ENCODE peak calls at places on chromosomes 6 and 20, in ten cellular contexts. R, S, B, Z, Y, F, E, X, K and P are unnamed samples.

GRCh38 chr20:52454660-52455059 is 263.1 kb upstream of the ZFP64 start:
- DNase-seq in Y (no peak), K (no peak), Z (no peak), E (no peak), X (no peak), F (no peak), S (peak; percentile 75), R (no peak), B (no peak), P (no peak)

GRCh38 chr6:64224819-64225218 is 589.2 kb downstream of the PHF3 start:
- DNase-seq in X (no peak), E (no peak), R (no peak), Y (no peak), F (no peak), B (no peak), Z (no peak), K (no peak), S (peak; percentile 7), P (no peak)

GRCh38 chr20:50283922-50284810 is 93.5 kb downstream of the CEBPB start:
- DNase-seq in X (no peak), B (no peak), Z (peak; percentile 69), K (peak; percentile 19), Y (no peak), R (no peak), E (no peak), F (no peak), S (no peak), P (peak; percentile 62)

GRCh38 chr6:137036566-137037300 is 8.0 kb downstream of the IL20RA start:
- DNase-seq in S (no peak), F (no peak), Z (no peak), B (no peak), R (no peak), Y (no peak), K (no peak), X (no peak), E (no peak), P (no peak)

GRCh38 chr6:2942916-2943563 is 28.3 kb downstream of the SERPINB6 start:
- DNase-seq in Y (peak; percentile 48), E (no peak), B (no peak), F (no peak), K (peak; percentile 22), Z (no peak), R (no peak), S (no peak), X (no peak), P (no peak)

GRCh38 chr20:38878798-38879197 is 47.4 kb upstream of the FAM83D start:
- DNase-seq in R (no peak), F (no peak), X (peak; percentile 49), Z (no peak), S (no peak), K (no peak), Y (no peak), E (no peak), B (no peak), P (no peak)

GRCh38 chr20:45305262-45305661 is 1.4 kb upstream of the RBPJL start:
- DNase-seq in Y (no peak), F (no peak), Z (no peak), X (no peak), K (no peak), B (no peak), E (no peak), S (no peak), R (no peak), P (no peak)

GRCh38 chr6:79605968-79606764 is 25.0 kb upstream of the SH3BGRL2 start:
- DNase-seq in E (no peak), B (no peak), Y (no peak), R (no peak), X (no peak), F (no peak), K (no peak), S (no peak), Z (no peak), P (no peak)

GRCh38 chr6:3706547-3707467 is 44.7 kb downstream of the PXDC1 start:
- DNase-seq in F (no peak), S (peak; percentile 22), K (no peak), B (no peak), X (no peak), Z (no peak), R (no peak), Y (no peak), E (no peak), P (no peak)

GRCh38 chr20:25310921-25311728 is 63.2 kb downstream of the PYGB start:
- DNase-seq in F (no peak), Z (peak; percentile 22), E (no peak), B (no peak), X (no peak), S (peak; percentile 59), Y (no peak), R (no peak), K (no peak), P (no peak)

GRCh38 chr20:51570755-51571469 is 28.4 kb upstream of the NFATC2 start:
- DNase-seq in B (no peak), X (no peak), E (no peak), Z (peak; percentile 49), K (no peak), R (no peak), F (no peak), Y (no peak), S (no peak), P (no peak)

GRCh38 chr20:49286689-49287551 is 9.1 kb upstream of the ZNFX1 start:
- DNase-seq in K (no peak), F (no peak), B (no peak), S (no peak), Z (no peak), Y (peak; percentile 33), E (no peak), R (no peak), X (no peak), P (no peak)

GRCh38 chr20:36573798-36574277 is 441 bp downstream of the TGIF2 start:
- DNase-seq in K (peak; percentile 81), Z (no peak), Y (peak; percentile 59), E (peak; percentile 35), X (no peak), S (no peak), F (peak; percentile 41), B (no peak), R (peak; percentile 20), P (peak; percentile 33)

GRCh38 chr6:121544691-121545090 is 109.2 kb downstream of the GJA1 start:
- DNase-seq in S (no peak), B (no peak), X (no peak), E (no peak), Y (no peak), F (no peak), K (no peak), Z (no peak), R (no peak), P (no peak)

GRCh38 chr6:11667876-11668275 is 110.7 kb downstream of the ADTRP start:
- DNase-seq in F (no peak), X (no peak), Z (no peak), K (no peak), Y (no peak), E (no peak), R (no peak), B (no peak), S (no peak), P (no peak)

GRCh38 chr6:42090819-42091717 is 40.7 kb downstream of the TAF8 start:
- DNase-seq in F (no peak), R (no peak), E (no peak), Z (no peak), Y (no peak), K (no peak), B (no peak), X (no peak), S (no peak), P (no peak)

GRCh38 chr6:4647414-4648365 is 128.5 kb upstream of the CDYL start:
- DNase-seq in Y (peak; percentile 5), E (no peak), B (no peak), S (peak; percentile 28), Z (peak; percentile 74), X (peak; percentile 84), R (no peak), F (peak; percentile 3), K (no peak), P (no peak)

GRCh38 chr6:10205892-10206291 is 209.0 kb downstream of the TFAP2A start:
- DNase-seq in Z (no peak), E (no peak), K (no peak), F (no peak), B (no peak), R (no peak), S (no peak), X (no peak), Y (no peak), P (no peak)

GRCh38 chr20:25315418-25316210 is 67.7 kb downstream of the PYGB start:
- DNase-seq in Z (peak; percentile 17), X (no peak), B (no peak), Y (no peak), K (no peak), S (peak; percentile 28), R (no peak), F (no peak), E (no peak), P (no peak)

GRCh38 chr6:28719275-28719940 is 193.7 kb downstream of the GPX5 start:
- DNase-seq in S (no peak), K (no peak), X (no peak), B (no peak), E (no peak), F (peak; percentile 11), Y (peak; percentile 48), Z (no peak), R (no peak), P (no peak)

GRCh38 chr6:157597461-157598312 is 216.7 kb downstream of the ZDHHC14 start:
- DNase-seq in R (peak; percentile 4), B (no peak), F (peak; percentile 16), S (no peak), X (peak; percentile 36), E (peak; percentile 14), Y (peak; percentile 59), Z (peak; percentile 61), K (no peak), P (peak; percentile 56)

GRCh38 chr6:44667226-44667625 is 279.7 kb downstream of the CDC5L start:
- DNase-seq in Z (no peak), K (no peak), Y (no peak), B (no peak), E (no peak), S (peak; percentile 81), F (no peak), X (no peak), R (no peak), P (no peak)

GRCh38 chr6:142696123-142696522 is 248.9 kb downstream of the HIVEP2 start:
- DNase-seq in E (no peak), Y (no peak), K (no peak), Z (no peak), S (no peak), R (no peak), X (no peak), B (no peak), F (no peak), P (no peak)

GRCh38 chr6:77762386-77762785 is 109.5 kb downstream of the MEI4 start:
- DNase-seq in F (no peak), K (no peak), B (no peak), Y (no peak), Z (no peak), X (no peak), R (no peak), E (no peak), S (no peak), P (no peak)

GRCh38 chr6:151412905-151413304 is 21.5 kb upstream of the ZBTB2 start:
- DNase-seq in Z (no peak), E (no peak), F (no peak), B (no peak), S (no peak), Y (no peak), X (no peak), R (no peak), K (no peak), P (no peak)

GRCh38 chr20:48180039-48180438 is 394.8 kb upstream of the SULF2 start:
- DNase-seq in R (no peak), Y (no peak), K (no peak), S (peak; percentile 9), X (no peak), B (no peak), F (no peak), E (no peak), Z (no peak), P (no peak)

GRCh38 chr6:90896165-90896549 is 309.3 kb upstream of the MAP3K7 start:
- DNase-seq in R (no peak), X (no peak), B (no peak), S (no peak), E (no peak), Y (no peak), Z (no peak), K (no peak), F (no peak), P (no peak)

GRCh38 chr6:143629104-143630080 is 48.4 kb upstream of the PHACTR2 start:
- DNase-seq in Z (no peak), X (no peak), S (no peak), Y (no peak), R (no peak), F (no peak), B (no peak), E (no peak), K (no peak), P (no peak)